ENCODE peak calls at places on chromosomes 4 and X, in six cellular contexts. K, X, U, F, Z and B are unnamed samples.

GRCh38 chrX:78548012-78548411 is 111.1 kb downstream of the RTL3 start:
- DNase-seq in K (no peak), X (no peak), U (no peak), F (peak), Z (peak), B (no peak)

GRCh38 chrX:79065696-79066095 is 78.8 kb upstream of the GPR174 start:
- DNase-seq in K (no peak), X (no peak), U (no peak), F (no peak), Z (no peak), B (no peak)

GRCh38 chr4:89837385-89837995 is 529 bp upstream of the SNCA start:
- DNase-seq in K (no peak), X (no peak), U (peak), F (no peak), Z (no peak), B (no peak)

GRCh38 chrX:95764972-95765451 is 919.6 kb upstream of the DIAPH2 start:
- DNase-seq in K (peak), X (no peak), U (peak), F (peak), Z (peak), B (no peak)

GRCh38 chr4:104210420-104210819 is 284.3 kb downstream of the CXXC4 start:
- DNase-seq in K (no peak), X (no peak), U (no peak), F (no peak), Z (no peak), B (no peak)

GRCh38 chr4:37892641-37893040 is 1.8 kb downstream of the TBC1D1 start:
- DNase-seq in K (no peak), X (peak), U (no peak), F (no peak), Z (no peak), B (no peak)

GRCh38 chrX:134625315-134625718 is 33.0 kb downstream of the PLAC1 start:
- DNase-seq in K (no peak), X (no peak), U (no peak), F (peak), Z (peak), B (no peak)

GRCh38 chr4:178205826-178206225 is 763.6 kb upstream of the AGA start:
- DNase-seq in K (no peak), X (no peak), U (no peak), F (no peak), Z (no peak), B (no peak)

GRCh38 chrX:154486052-154486395 is 391 bp downstream of the UBL4A start:
- DNase-seq in K (no peak), X (peak), U (no peak), F (peak), Z (no peak), B (peak)

GRCh38 chr4:93791570-93792195 is 36.9 kb upstream of the ATOH1 start:
- DNase-seq in K (no peak), X (no peak), U (peak), F (peak), Z (peak), B (no peak)

GRCh38 chr4:43816107-43816506 is 632.5 kb downstream of the KCTD8 start:
- DNase-seq in K (no peak), X (no peak), U (peak), F (no peak), Z (no peak), B (no peak)

GRCh38 chrX:115531818-115532403 is 29.1 kb upstream of the PLS3 start:
- DNase-seq in K (no peak), X (no peak), U (peak), F (peak), Z (peak), B (no peak)

GRCh38 chr4:5128569-5128968 is 77.3 kb downstream of the STK32B start:
- DNase-seq in K (no peak), X (no peak), U (no peak), F (no peak), Z (no peak), B (no peak)

GRCh38 chr4:88964450-88964849 is 92.5 kb downstream of the FAM13A start:
- DNase-seq in K (no peak), X (no peak), U (no peak), F (peak), Z (no peak), B (no peak)